ENCODE peak calls at places on chromosomes 16 and 17, in six cellular contexts. V, I, E, P, D and T are unnamed samples.

GRCh38 chr16:87076950-87077749 is 240.0 kb downstream of the C16orf95 start:
- DNase-seq in V (no peak), I (peak), E (peak), P (peak), D (peak), T (peak)

GRCh38 chr17:3603119-3603869 is 5.9 kb downstream of the TRPV1 start:
- DNase-seq in V (no peak), I (peak), E (no peak), P (peak), D (peak), T (no peak)

GRCh38 chr16:12763517-12763916 is 40.2 kb downstream of the CPPED1 start:
- DNase-seq in V (no peak), I (peak), E (no peak), P (peak), D (peak), T (no peak)

GRCh38 chr16:4927661-4928060 is 9.3 kb downstream of the PPL start:
- DNase-seq in V (no peak), I (no peak), E (no peak), P (no peak), D (no peak), T (no peak)

GRCh38 chr17:17200831-17201230 is 5.3 kb downstream of the PLD6 start:
- DNase-seq in V (no peak), I (no peak), E (no peak), P (peak), D (no peak), T (no peak)

GRCh38 chr17:45172541-45173286 is 11.0 kb downstream of the HEXIM2 start:
- DNase-seq in V (peak), I (peak), E (peak), P (peak), D (no peak), T (peak)

GRCh38 chr17:15247891-15248529 is 17.1 kb downstream of the PMP22 start:
- DNase-seq in V (no peak), I (no peak), E (no peak), P (no peak), D (peak), T (no peak)

GRCh38 chr17:9071016-9071415 is 49.7 kb downstream of the NTN1 start:
- DNase-seq in V (no peak), I (no peak), E (no peak), P (no peak), D (no peak), T (no peak)

GRCh38 chr17:57919912-57920311 is 35.3 kb downstream of the CUEDC1 start:
- DNase-seq in V (no peak), I (no peak), E (no peak), P (no peak), D (no peak), T (no peak)

DNA sequence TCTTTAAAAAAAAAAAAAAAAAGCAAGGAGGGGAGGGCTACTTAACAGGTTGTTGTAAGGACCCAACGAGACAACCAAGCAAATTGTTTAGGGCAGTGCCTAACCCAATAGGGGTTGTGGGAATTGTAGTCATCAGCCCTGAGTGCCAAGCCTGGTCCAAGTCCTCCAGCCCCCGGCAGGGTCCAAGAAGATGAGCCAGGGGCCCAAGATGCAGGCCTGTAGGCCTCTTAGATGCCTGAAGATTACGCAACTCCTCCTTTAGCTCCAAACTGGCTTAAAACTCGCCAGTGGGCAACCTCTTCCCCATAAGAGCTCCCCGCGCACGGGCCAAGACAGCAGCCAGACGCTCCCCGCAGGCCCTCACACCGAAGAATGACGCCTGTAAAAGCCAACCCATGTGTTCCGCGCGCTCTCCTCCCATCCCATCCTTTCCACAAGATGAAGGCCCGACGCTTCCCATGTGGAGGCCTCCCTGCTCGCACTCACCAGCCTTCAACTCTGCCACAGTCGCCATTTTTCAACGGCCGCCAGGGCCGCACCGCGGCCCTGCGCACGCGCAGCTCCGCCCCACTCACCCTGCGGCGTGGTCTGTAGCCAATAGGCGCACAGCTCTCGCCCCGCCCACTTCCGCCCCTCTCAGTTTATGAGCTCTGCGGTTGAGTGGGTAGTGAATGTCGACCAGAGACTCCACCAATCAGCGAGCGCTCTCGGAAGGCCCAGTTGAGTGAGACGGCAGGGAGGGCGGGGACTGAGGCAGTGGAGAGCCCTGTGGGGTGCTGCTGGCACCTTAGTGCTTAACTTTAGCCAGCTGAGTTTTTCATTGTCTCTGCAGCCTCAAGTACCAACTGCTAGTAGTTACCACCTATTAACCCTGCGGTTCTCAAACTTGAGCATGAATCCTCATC is at the start of gene CEP20:
- DNase-seq in V (peak), I (peak), E (peak), P (peak), D (peak), T (peak)
- TF ChIP-seq CTCF in V (no peak), I (no peak), E (no peak), P (peak), D (no peak), T (no peak)

DNA sequence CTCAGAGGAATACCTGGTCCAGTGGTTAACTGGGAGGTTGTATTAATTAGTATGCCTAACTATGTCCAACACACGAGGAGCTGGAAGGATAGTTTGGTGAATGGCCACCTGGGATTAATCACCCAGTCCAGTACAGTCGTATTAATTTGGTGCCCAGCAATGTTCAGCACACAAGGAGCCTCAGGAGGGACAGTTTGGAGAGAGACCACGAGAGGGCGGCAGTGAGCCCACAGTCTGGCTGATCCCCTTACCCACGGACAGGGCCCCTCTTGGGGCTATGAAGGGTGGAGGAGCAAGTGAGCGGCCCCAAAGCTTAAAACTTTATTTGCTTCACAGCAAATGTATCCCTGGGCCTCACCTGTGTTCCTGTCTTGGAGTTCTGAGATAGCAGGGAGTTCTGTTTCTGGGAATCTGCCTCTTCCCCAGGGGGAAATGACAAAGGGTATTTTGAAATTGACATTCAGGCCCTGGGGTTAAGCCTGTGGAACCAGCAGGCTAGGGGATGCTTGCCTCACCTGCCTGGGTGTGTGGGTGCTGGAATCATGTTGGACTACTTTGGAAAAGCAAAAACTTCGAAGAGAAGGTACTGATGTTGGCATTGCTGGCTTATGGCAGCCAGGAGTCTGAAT is 227.4 kb upstream of the ASIC2 start:
- DNase-seq in V (no peak), I (peak), E (peak), P (peak), D (peak), T (peak)
- TF ChIP-seq CTCF in V (peak), I (peak), E (peak), P (peak), D (peak), T (peak)

DNA sequence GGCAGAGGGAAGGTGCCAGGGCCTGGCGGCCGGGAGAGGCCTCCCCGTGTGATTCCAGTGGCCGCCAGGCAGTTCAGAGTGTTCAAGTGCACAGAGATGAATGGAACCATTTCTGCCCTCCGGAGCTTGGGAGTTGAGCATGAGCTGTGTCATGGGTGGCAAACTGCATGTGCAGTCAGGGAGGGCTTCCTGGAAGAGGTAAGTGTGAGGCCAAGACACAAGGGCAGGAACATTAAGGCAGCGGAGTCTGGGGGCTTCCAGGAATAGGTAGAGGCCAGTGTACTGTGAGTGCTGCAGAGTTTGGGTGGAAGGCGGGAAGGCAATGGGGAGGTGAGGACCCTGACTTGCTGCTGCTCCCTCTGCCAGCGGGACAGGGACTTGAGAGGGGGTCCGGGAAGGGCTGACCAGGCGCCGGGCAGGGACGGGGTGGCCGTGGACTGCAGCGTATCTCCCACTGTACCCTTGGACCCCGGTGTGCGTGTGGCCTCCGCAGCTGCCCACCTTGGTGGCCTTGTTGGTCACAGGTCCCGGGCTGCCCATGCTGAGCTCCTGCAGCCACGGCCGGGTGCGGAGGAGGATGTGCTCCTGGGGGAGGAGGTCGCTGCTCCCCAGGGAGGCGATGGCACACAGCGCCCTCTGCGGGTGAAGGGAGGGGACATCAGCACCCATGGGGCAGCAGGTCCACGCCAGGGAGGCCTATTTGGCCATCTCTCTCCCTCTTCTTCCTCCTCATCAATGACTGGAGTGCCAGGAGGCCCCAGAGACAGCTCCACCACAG is 7.5 kb upstream of the CEP131 start:
- DNase-seq in V (peak), I (no peak), E (no peak), P (no peak), D (no peak), T (no peak)
- TF ChIP-seq CTCF in V (no peak), I (peak), E (peak), P (peak), D (no peak), T (no peak)

DNA sequence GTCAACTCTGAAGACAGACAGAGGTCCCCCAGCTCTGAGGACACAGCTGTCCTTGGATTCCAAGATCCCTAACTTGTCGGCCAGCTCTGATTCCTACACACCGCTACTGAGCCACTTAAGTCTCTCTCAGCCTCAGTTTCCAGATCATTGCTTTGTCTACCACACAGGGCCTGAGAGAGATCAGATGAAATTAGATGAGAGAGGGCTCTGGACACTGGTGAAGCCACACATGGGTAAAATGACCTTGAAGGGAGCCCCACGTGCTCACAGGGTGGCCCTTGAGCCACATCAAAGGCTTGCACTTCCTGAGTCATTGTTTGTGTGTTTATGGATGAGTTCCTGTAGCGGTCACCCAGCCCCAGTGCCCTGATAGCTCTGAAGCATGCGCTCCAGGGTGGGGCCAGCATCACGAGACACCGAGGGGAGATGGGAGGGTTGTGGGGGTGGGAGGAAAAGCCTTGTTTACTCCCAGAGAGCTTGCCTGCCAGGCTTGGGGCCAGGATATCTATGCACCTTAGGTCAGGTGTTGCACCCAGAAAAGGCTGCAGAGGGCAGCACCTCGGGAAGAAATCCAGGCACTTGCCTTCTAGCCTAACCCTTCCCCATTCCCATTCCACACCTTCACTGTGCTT is 32.7 kb upstream of the SLC6A2 start:
- DNase-seq in V (no peak), I (no peak), E (peak), P (no peak), D (no peak), T (no peak)
- TF ChIP-seq CTCF in V (no peak), I (no peak), E (peak), P (peak), D (peak), T (no peak)

DNA sequence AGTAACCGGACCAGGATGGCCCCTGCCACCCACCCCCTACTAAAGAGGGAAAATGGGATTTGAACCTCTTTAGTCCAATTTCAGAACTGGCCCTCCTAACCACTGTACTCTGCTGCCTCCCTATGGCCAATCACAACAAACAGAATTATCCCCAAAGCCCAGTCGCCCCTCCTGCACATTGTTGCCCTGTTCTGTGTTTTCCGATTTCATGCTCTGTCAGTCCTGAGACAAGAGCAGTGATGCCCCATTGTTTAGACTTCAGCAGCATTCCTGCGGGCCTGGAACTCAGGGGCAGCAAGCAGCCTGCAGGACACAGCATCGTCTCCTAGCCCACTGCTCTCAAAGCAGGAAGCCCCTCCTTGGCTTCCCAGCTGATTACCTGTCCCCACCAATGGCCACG is 20.5 kb upstream of the KLHL11 start:
- DNase-seq in V (no peak), I (no peak), E (no peak), P (peak), D (no peak), T (no peak)
- TF ChIP-seq CTCF in V (peak), I (peak), E (peak), P (peak), D (no peak), T (peak)